ENCODE peak calls at places on chromosomes 13 and 19, in five cellular contexts. C is trophoblast cell, E is IMR-90, O is neuronal stem cell, H is H9. T is an unnamed sample.

GRCh38 chr19:50383307-50383851 is 768 bp upstream of the POLD1 start:
- DNase-seq in C (no peak), E (no peak), O (no peak), H (peak; percentile 49), T (peak; percentile 59)

GRCh38 chr19:48770223-48770622 is 14.9 kb downstream of the FGF21 start:
- DNase-seq in C (peak; percentile 91), E (no peak), O (no peak), H (no peak), T (no peak)

GRCh38 chr13:24161010-24161775 is 673 bp downstream of the SPATA13 start:
- DNase-seq in C (no peak), E (no peak), O (no peak), H (peak; percentile 51), T (peak; percentile 44)

GRCh38 chr19:51593969-51594773 is 23.1 kb downstream of the ZNF175 start:
- DNase-seq in C (peak; percentile 99), E (peak; percentile 97), O (peak; percentile 95), H (peak; percentile 93), T (peak; percentile 98)

GRCh38 chr13:110444226-110444653 is 117.3 kb downstream of the RAB20 start:
- DNase-seq in C (peak; percentile 43), E (peak; percentile 20), O (no peak), H (no peak), T (no peak)

GRCh38 chr19:51166846-51167490 is 24.9 kb downstream of the SIGLEC7 start:
- DNase-seq in C (no peak), E (no peak), O (no peak), H (no peak), T (no peak)

GRCh38 chr13:31223215-31223614 is 23.4 kb downstream of the B3GLCT start:
- DNase-seq in C (no peak), E (no peak), O (no peak), H (no peak), T (no peak)

GRCh38 chr13:100544866-100545683 is 43.5 kb downstream of the GGACT start:
- DNase-seq in C (no peak), E (no peak), O (no peak), H (no peak), T (no peak)

GRCh38 chr13:46126552-46127171 is 21.8 kb upstream of the CPB2 start:
- DNase-seq in C (peak; percentile 80), E (peak; percentile 68), O (peak; percentile 61), H (peak; percentile 79), T (peak; percentile 88)

GRCh38 chr13:110676511-110677204 is 29.3 kb downstream of the CARS2 start:
- DNase-seq in C (no peak), E (no peak), O (no peak), H (no peak), T (no peak)

GRCh38 chr19:55069137-55069858 is 6.3 kb upstream of the RDH13 start:
- DNase-seq in C (peak; percentile 85), E (no peak), O (no peak), H (peak; percentile 86), T (peak; percentile 96)

GRCh38 chr13:28527629-28528028 is 32.7 kb upstream of the FLT1 start:
- DNase-seq in C (no peak), E (no peak), O (no peak), H (no peak), T (no peak)

GRCh38 chr19:4099054-4099764 is 24.7 kb downstream of the MAP2K2 start:
- DNase-seq in C (no peak), E (no peak), O (no peak), H (no peak), T (no peak)

GRCh38 chr13:50320297-50320862 is 305.1 kb downstream of the KCNRG start:
- DNase-seq in C (no peak), E (peak; percentile 54), O (no peak), H (no peak), T (no peak)

GRCh38 chr13:76245920-76246319 is 609.8 kb downstream of the LMO7 start:
- DNase-seq in C (no peak), E (no peak), O (no peak), H (no peak), T (no peak)

GRCh38 chr19:47461876-47462275 is 9.8 kb downstream of the SLC8A2 start:
- DNase-seq in C (no peak), E (no peak), O (no peak), H (no peak), T (no peak)

GRCh38 chr13:56932104-56932503 is 208.6 kb upstream of the PRR20A start:
- DNase-seq in C (no peak), E (no peak), O (no peak), H (no peak), T (no peak)

GRCh38 chr13:99542788-99543406 is 41.6 kb downstream of the TM9SF2 start:
- DNase-seq in C (no peak), E (no peak), O (no peak), H (no peak), T (no peak)

GRCh38 chr13:40228486-40228885 is 438.0 kb downstream of the FOXO1 start:
- DNase-seq in C (no peak), E (no peak), O (no peak), H (no peak), T (no peak)

GRCh38 chr13:110551284-110551683 is 10.2 kb downstream of the RAB20 start:
- DNase-seq in C (no peak), E (no peak), O (no peak), H (no peak), T (no peak)

GRCh38 chr13:93462151-93462550 is 235.5 kb downstream of the GPC6 start:
- DNase-seq in C (no peak), E (no peak), O (no peak), H (no peak), T (no peak)

GRCh38 chr13:111043575-111043982 is 71.5 kb upstream of the ARHGEF7 start:
- DNase-seq in C (peak; percentile 99), E (no peak), O (no peak), H (no peak), T (peak; percentile 22)

GRCh38 chr13:32202268-32202667 is 112.9 kb downstream of the ZAR1L start:
- DNase-seq in C (no peak), E (no peak), O (no peak), H (no peak), T (no peak)

GRCh38 chr13:93169980-93170379 is 56.6 kb upstream of the GPC6 start:
- DNase-seq in C (no peak), E (peak; percentile 97), O (no peak), H (no peak), T (peak; percentile 76)

GRCh38 chr13:106078191-106078590 is 457.3 kb downstream of the EFNB2 start:
- DNase-seq in C (peak; percentile 29), E (peak; percentile 49), O (no peak), H (no peak), T (peak; percentile 95)

GRCh38 chr13:107516517-107516916 is 698.8 kb downstream of the LIG4 start:
- DNase-seq in C (no peak), E (peak; percentile 6), O (no peak), H (no peak), T (no peak)

GRCh38 chr19:51740356-51740755 is 11.3 kb downstream of the FPR1 start:
- DNase-seq in C (no peak), E (no peak), O (no peak), H (no peak), T (no peak)

GRCh38 chr19:13163609-13164364 is 13.6 kb downstream of the IER2 start:
- DNase-seq in C (peak; percentile 81), E (peak; percentile 83), O (peak; percentile 70), H (peak; percentile 88), T (peak; percentile 97)

GRCh38 chr19:13165091-13165997 is 15.1 kb downstream of the IER2 start:
- DNase-seq in C (no peak), E (no peak), O (no peak), H (no peak), T (peak; percentile 84)

GRCh38 chr19:13162749-13163608 is 12.8 kb downstream of the IER2 start:
- DNase-seq in C (peak; percentile 100), E (peak; percentile 97), O (peak; percentile 93), H (peak; percentile 98), T (peak; percentile 99)

GRCh38 chr19:13160557-13160956 is 10.3 kb downstream of the IER2 start:
- DNase-seq in C (no peak), E (peak; percentile 66), O (no peak), H (no peak), T (no peak)

GRCh38 chr19:13164370-13165090 is 14.3 kb downstream of the IER2 start:
- DNase-seq in C (peak; percentile 36), E (peak; percentile 61), O (peak; percentile 80), H (peak; percentile 100), T (peak; percentile 99)
- H3K23ac ChIP-seq in C (no peak overlapping the region), E (peak overlapping the region; percentile 98), O (peak overlapping the region; percentile 3), H (no peak overlapping the region), T (peak overlapping the region; percentile 7)

GRCh38 chr13:47463002-47463401 is 538.1 kb downstream of the SUCLA2 start:
- DNase-seq in C (no peak), E (no peak), O (no peak), H (no peak), T (no peak)

GRCh38 chr13:47459512-47459911 is 541.6 kb downstream of the SUCLA2 start:
- DNase-seq in C (no peak), E (peak; percentile 43), O (no peak), H (no peak), T (peak; percentile 43)

GRCh38 chr13:47463726-47464125 is 537.3 kb downstream of the SUCLA2 start:
- DNase-seq in C (no peak), E (peak; percentile 69), O (no peak), H (peak; percentile 53), T (peak; percentile 57)
- H4K8ac ChIP-seq in C (no peak overlapping the region), E (peak overlapping the region; percentile 7), O (no peak overlapping the region), H (no peak overlapping the region), T (no peak overlapping the region)

GRCh38 chr19:19385900-19386339 is 19.6 kb upstream of the GATAD2A start:
- DNase-seq in C (peak; percentile 76), E (no peak), O (no peak), H (peak; percentile 52), T (peak; percentile 73)
- H3K23ac ChIP-seq in C (no peak overlapping the region), E (no peak overlapping the region), O (peak overlapping the region; percentile 31), H (no peak overlapping the region), T (no peak overlapping the region)

GRCh38 chr19:10292789-10293636 is 3.3 kb downstream of the ICAM5 start:
- DNase-seq in C (no peak), E (no peak), O (no peak), H (peak; percentile 66), T (peak; percentile 44)
- H4K8ac ChIP-seq in C (no peak overlapping the region), E (peak overlapping the region; percentile 38), O (no peak overlapping the region), H (no peak overlapping the region), T (no peak overlapping the region)

DNA sequence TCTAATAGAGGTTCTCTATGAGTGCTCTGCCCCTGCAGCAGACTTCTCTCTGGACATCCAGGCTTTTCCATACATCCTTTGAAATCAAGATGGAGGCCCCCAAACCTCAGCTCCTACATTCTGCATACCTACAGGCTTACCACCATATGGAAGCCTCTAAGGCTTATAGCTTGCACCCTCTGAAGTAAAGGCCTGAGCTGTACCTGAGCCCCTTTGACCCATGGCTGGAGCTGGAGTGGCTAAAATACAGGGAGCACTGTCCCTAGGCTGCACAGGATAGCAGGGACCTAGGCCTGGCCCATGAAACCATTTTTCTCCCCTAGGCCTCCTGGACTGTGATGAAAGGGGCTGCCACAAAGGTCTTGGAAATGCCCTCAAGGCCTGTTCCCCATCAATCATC is 1086.1 kb upstream of the MIR17HG start:
- DNase-seq in C (no peak), E (no peak), O (no peak), H (no peak), T (no peak)
- H3K23ac ChIP-seq in C (no peak overlapping the region), E (no peak overlapping the region), O (no peak overlapping the region), H (no peak overlapping the region), T (no peak overlapping the region)

T was measured in mesendoderm.